ENCODE peak calls at places on chromosomes 13 and 19, in six cellular contexts. W is HCT116, J is PC-3, Y is GM23248, K is neural progenitor cell, Q is GM23338. L is an unnamed sample.

GRCh38 chr13:109275848-109276247 is 510.5 kb downstream of the IRS2 start:
- DNase-seq in K (peak; percentile 60), Q (peak; percentile 51), J (no peak), W (no peak), Y (peak; percentile 33), L (peak; percentile 22)

GRCh38 chr19:18093439-18094161 is 4.0 kb upstream of the MAST3 start:
- DNase-seq in Y (peak; percentile 56), Q (peak; percentile 68), K (no peak), J (peak; percentile 41), W (peak; percentile 64), L (no peak)

GRCh38 chr19:15038304-15038703 is 11.0 kb upstream of the CASP14 start:
- DNase-seq in K (no peak), J (peak; percentile 93), Y (no peak), Q (no peak), W (no peak), L (no peak)

GRCh38 chr13:100721885-100722512 is 47.4 kb upstream of the TMTC4 start:
- DNase-seq in W (peak; percentile 37), Q (peak; percentile 80), J (peak; percentile 63), Y (peak; percentile 58), K (peak; percentile 66), L (peak; percentile 73)

GRCh38 chr19:1492474-1493006 is 1.6 kb downstream of the REEP6 start:
- DNase-seq in Y (peak; percentile 60), K (no peak), W (no peak), J (peak; percentile 58), Q (no peak), L (peak; percentile 76)

GRCh38 chr19:16668176-16668575 is 7.2 kb downstream of the TMEM38A start:
- DNase-seq in Y (no peak), J (no peak), Q (no peak), W (no peak), K (no peak), L (no peak)

GRCh38 chr13:47337781-47338507 is 441.1 kb upstream of the HTR2A start:
- DNase-seq in J (no peak), Y (peak; percentile 77), Q (peak; percentile 28), W (no peak), K (peak; percentile 20), L (peak; percentile 21)

GRCh38 chr13:53408847-53409568 is 380.4 kb downstream of the OLFM4 start:
- DNase-seq in Q (no peak), J (no peak), K (no peak), W (no peak), Y (no peak), L (no peak)

GRCh38 chr19:47776568-47776967 is 1.9 kb upstream of the SELENOW start:
- DNase-seq in Q (peak; percentile 70), J (peak; percentile 60), Y (no peak), W (no peak), K (no peak), L (peak; percentile 56)

GRCh38 chr13:72221276-72221962 is 354.4 kb upstream of the DACH1 start:
- DNase-seq in J (peak; percentile 59), Y (no peak), Q (peak; percentile 86), K (peak; percentile 59), W (peak; percentile 18), L (peak; percentile 14)

GRCh38 chr19:4233282-4233853 is 4.0 kb downstream of the EBI3 start:
- DNase-seq in K (peak; percentile 52), J (peak; percentile 48), Q (peak; percentile 84), Y (peak; percentile 22), W (peak; percentile 48), L (peak; percentile 25)

GRCh38 chr13:21557995-21558394 is 46.0 kb downstream of the MICU2 start:
- DNase-seq in Q (peak; percentile 75), K (peak; percentile 59), Y (peak; percentile 53), J (peak; percentile 51), W (peak; percentile 16), L (no peak)

GRCh38 chr13:30711375-30711774 is 24.0 kb upstream of the ALOX5AP start:
- DNase-seq in J (peak; percentile 30), K (no peak), Q (no peak), W (no peak), Y (peak; percentile 72), L (peak; percentile 20)

GRCh38 chr19:49896863-49897621 is at the start of gene IL4I1:
- DNase-seq in K (no peak), Q (no peak), Y (peak; percentile 28), W (no peak), J (no peak), L (no peak)

GRCh38 chr13:98401936-98402335 is 175.0 kb downstream of the STK24 start:
- DNase-seq in Y (no peak), K (no peak), W (no peak), J (no peak), Q (no peak), L (no peak)

DNA sequence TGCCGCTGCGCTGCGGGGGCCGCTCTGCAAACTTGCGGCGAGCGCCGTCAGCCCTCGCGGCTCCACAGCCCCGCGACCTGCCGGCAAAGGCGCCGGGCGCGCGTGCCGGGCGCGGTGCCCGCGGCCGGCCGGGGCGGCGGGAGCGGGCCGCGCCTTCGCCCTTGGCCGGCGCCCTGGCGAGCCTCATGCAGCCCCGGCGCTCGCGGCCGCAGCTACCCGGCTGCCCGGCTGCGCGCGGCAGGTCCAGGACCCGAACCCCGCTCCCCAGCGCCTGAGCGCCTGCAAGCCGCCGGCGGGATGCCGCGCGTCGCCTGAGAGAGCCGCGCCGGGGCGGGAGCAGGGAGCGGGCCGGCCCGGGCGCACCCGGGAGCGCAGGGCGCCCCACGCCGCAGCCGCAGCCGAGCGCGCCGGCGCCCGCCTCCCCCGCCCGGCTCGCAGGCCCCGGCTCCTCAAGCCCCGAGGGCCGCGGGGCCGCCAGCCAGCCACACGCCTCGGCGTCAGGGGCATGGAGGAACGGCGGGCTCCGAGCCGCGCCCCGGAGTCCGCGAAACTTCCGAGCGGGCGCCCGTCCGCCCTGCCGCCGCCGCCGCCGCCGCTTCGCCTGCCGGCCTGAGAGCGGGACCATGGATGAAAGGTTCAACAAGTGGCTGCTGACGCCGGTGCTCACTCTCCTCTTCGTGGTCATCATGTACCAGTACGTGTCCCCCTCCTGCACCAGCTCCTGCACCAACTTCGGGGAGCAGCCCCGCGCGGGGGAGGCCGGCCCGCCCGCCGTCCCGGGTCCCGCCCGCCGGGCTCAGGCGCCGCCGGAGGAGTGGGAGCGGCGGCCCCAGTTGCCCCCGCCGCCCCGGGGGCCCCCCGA is 564 bp downstream of the HS6ST3 start:
- DNase-seq in J (no peak), Y (peak; percentile 48), Q (peak; percentile 68), W (no peak), K (peak; percentile 66), L (peak; percentile 52)
- TF ChIP-seq EZH2 in J (no peak), Y (peak; percentile 31), Q (peak; percentile 39), W (no peak), K (peak; percentile 71), L (no peak)

GRCh38 chr19:10419646-10420443 is 493 bp upstream of the PDE4A start:
- DNase-seq in J (peak; percentile 42), K (peak; percentile 95), W (peak; percentile 84), Q (peak; percentile 97), Y (peak; percentile 71), L (peak; percentile 28)
- TF ChIP-seq EZH2phosphoT487 in J (peak; percentile 77), K (peak; percentile 8), W (no peak), Q (no peak), Y (no peak), L (peak; percentile 41)

GRCh38 chr19:10418281-10419199 is 1.8 kb upstream of the PDE4A start:
- DNase-seq in J (no peak), Q (peak; percentile 57), W (no peak), Y (peak; percentile 29), K (peak; percentile 68), L (peak; percentile 17)
- H3K4me3 ChIP-seq in J (peak overlapping the region; percentile 62), Q (peak overlapping the region; percentile 78), W (peak overlapping the region; percentile 70), Y (peak overlapping the region; percentile 61), K (peak overlapping the region; percentile 59), L (no peak overlapping the region)

DNA sequence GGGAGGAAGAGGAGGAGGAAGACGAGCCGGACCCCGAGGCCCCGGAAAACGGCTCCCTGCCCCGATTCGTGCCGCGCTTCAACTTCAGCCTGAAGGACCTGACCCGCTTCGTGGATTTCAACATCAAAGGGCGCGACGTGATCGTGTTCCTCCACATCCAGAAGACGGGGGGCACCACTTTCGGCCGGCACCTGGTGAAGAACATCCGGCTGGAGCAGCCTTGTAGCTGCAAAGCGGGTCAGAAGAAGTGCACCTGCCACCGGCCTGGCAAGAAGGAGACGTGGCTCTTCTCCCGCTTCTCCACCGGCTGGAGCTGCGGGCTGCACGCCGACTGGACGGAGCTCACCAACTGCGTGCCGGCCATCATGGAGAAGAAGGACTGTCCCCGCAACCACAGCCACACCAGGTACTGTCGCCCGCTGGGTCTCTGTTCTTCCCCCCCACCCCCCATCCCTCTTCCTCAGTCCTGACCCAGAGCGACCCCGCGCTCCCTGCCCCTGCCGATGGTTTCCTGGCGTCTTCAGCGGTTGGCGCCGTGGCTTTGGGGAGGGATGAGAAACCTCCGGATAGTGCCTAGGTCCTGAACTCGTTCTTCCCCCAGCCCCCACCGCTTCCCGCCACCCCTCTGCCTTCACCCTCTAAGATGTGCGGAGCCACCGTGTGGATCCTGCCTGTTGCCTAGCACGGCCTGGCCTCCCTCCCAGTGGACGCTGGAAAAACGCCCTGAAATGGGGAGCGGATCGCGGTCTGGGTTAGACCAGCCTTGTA is 1.4 kb downstream of the HS6ST3 start:
- DNase-seq in Y (peak; percentile 11), K (peak; percentile 59), Q (peak; percentile 67), W (no peak), J (no peak), L (peak; percentile 14)
- TF ChIP-seq EZH2 in Y (peak; percentile 0), K (peak; percentile 95), Q (peak; percentile 44), W (no peak), J (peak; percentile 21), L (peak; percentile 37)

GRCh38 chr19:34962945-34963530 is 991 bp downstream of the ZNF792 start:
- DNase-seq in W (no peak), Q (no peak), K (no peak), Y (peak; percentile 35), J (peak; percentile 14), L (no peak)
- TF ChIP-seq EZH2phosphoT487 in W (no peak), Q (no peak), K (no peak), Y (no peak), J (no peak), L (no peak)